ENCODE peak calls at places on chromosome 19, in seven cellular contexts. X is CD8-positive, alpha-beta memory T cell; R is bronchial epithelial cell; M is DND-41; H is heart right ventricle; E is fibroblast of lung; L is AG04450. Q is an unnamed sample. For H3K27me3, the result is how much of the 10 kb centered on the place peaks cover.

GRCh38 chr19:1286859-1287621 is 1.4 kb downstream of the EFNA2 start:
- DNase-seq in X (no peak), R (no peak), M (no peak), H (no peak), E (no peak), L (no peak), Q (no peak)

GRCh38 chr19:11324079-11324661 is 15.3 kb downstream of the RAB3D start:
- DNase-seq in X (no peak), R (peak), M (peak), H (peak), E (peak), L (peak), Q (peak)

GRCh38 chr19:42267644-42268141 is 1.4 kb upstream of the CIC start:
- DNase-seq in X (no peak), R (no peak), M (no peak), H (no peak), E (no peak), L (no peak), Q (no peak)

GRCh38 chr19:48780684-48781391 is 25.5 kb downstream of the FGF21 start:
- DNase-seq in X (no peak), R (peak), M (no peak), H (no peak), E (peak), L (no peak), Q (peak)

GRCh38 chr19:45901432-45901903 is 945 bp downstream of the MYPOP start:
- DNase-seq in X (peak), R (no peak), M (peak), H (peak), E (peak), L (no peak), Q (no peak)

GRCh38 chr19:35090795-35091214 is 24.8 kb upstream of the FXYD3 start:
- DNase-seq in X (no peak), R (no peak), M (no peak), H (no peak), E (no peak), L (no peak), Q (no peak)

GRCh38 chr19:42233106-42233505 is 9.3 kb downstream of the GSK3A start:
- DNase-seq in X (no peak), R (no peak), M (no peak), H (no peak), E (no peak), L (no peak), Q (peak)

GRCh38 chr19:38709119-38709518 is 35.2 kb downstream of the CAPN12 start:
- DNase-seq in X (no peak), R (no peak), M (no peak), H (no peak), E (no peak), L (no peak), Q (no peak)

GRCh38 chr19:18203408-18203862 is 407 bp downstream of the RAB3A start:
- DNase-seq in X (peak), R (no peak), M (peak), H (peak), E (no peak), L (no peak), Q (peak)

GRCh38 chr19:7787141-7787540 is 24.1 kb downstream of the CLEC4M start:
- DNase-seq in X (no peak), R (no peak), M (no peak), H (peak), E (no peak), L (no peak), Q (no peak)

GRCh38 chr19:1568320-1569019 is at the start of gene MEX3D:
- DNase-seq in X (peak), R (no peak), M (peak), H (peak), E (peak), L (no peak), Q (peak)

GRCh38 chr19:17522988-17523872 is 11.8 kb downstream of the PGLS start:
- DNase-seq in X (no peak), R (no peak), M (peak), H (peak), E (no peak), L (no peak), Q (no peak)

GRCh38 chr19:49339364-49340068 is 4.3 kb downstream of the CD37 start:
- DNase-seq in X (no peak), R (peak), M (no peak), H (peak), E (peak), L (peak), Q (no peak)

GRCh38 chr19:38047641-38048040 is 140.6 kb downstream of the SIPA1L3 start:
- DNase-seq in X (no peak), R (no peak), M (peak), H (no peak), E (no peak), L (no peak), Q (peak)

GRCh38 chr19:54570316-54570715 is 3.3 kb upstream of the LILRA2 start:
- DNase-seq in X (no peak), R (no peak), M (no peak), H (no peak), E (no peak), L (no peak), Q (no peak)

GRCh38 chr19:45630463-45630862 is 8.7 kb downstream of the EML2 start:
- DNase-seq in X (no peak), R (peak), M (no peak), H (no peak), E (peak), L (no peak), Q (no peak)

GRCh38 chr19:17205237-17206140 is 9.7 kb upstream of the USE1 start:
- DNase-seq in X (peak), R (peak), M (peak), H (peak), E (peak), L (no peak), Q (peak)

GRCh38 chr19:1081301-1082164 is 13.6 kb downstream of the POLR2E start:
- DNase-seq in X (no peak), R (no peak), M (no peak), H (peak), E (no peak), L (no peak), Q (no peak)

GRCh38 chr19:11452814-11453335 is 17.4 kb downstream of the PRKCSH start:
- DNase-seq in X (no peak), R (no peak), M (no peak), H (no peak), E (no peak), L (no peak), Q (no peak)

GRCh38 chr19:35341006-35341405 is 6.7 kb upstream of the FFAR1 start:
- DNase-seq in X (no peak), R (no peak), M (no peak), H (no peak), E (no peak), L (no peak), Q (no peak)

GRCh38 chr19:50465986-50466771 is 10.1 kb upstream of the EMC10 start:
- DNase-seq in X (no peak), R (no peak), M (no peak), H (no peak), E (no peak), L (no peak), Q (peak)

GRCh38 chr19:38617283-38617763 is 430 bp downstream of the MAP4K1 start:
- DNase-seq in X (no peak), R (no peak), M (peak), H (no peak), E (no peak), L (no peak), Q (no peak)

GRCh38 chr19:42475366-42475765 is 32.6 kb upstream of the CXCL17 start:
- DNase-seq in X (no peak), R (no peak), M (no peak), H (no peak), E (no peak), L (no peak), Q (no peak)

DNA sequence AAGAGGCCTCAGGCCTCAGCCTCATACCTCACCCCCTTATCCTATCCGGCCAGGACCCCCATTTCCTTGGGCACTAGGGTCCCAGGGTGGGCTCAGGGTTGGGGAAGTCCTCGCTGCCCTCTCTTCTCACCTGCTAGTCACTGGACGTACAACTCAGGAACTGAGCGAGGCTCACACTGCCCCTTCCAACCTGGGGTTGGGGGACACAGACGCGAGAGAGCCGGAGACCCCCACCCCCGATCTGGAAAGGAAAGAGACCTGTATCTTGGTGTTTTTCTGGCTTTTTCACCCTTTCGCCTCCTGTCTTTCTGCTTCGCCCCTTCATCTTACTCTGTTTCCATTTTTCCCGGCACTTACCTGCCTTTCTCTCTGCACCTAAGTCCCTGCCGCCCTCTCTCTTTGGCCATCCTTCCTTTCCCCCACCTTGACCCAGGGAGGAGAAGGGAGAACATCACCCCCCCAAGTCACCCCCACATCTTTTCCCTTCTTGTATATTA is 36.4 kb downstream of the ZSWIM4 start:
- DNase-seq in X (no peak), R (peak), M (no peak), H (no peak), E (no peak), L (no peak), Q (no peak)
- H3K27me3 ChIP-seq in X (under half), R (under half), M (under half), H (under half), E (under half), L (under half), Q (under half)

DNA sequence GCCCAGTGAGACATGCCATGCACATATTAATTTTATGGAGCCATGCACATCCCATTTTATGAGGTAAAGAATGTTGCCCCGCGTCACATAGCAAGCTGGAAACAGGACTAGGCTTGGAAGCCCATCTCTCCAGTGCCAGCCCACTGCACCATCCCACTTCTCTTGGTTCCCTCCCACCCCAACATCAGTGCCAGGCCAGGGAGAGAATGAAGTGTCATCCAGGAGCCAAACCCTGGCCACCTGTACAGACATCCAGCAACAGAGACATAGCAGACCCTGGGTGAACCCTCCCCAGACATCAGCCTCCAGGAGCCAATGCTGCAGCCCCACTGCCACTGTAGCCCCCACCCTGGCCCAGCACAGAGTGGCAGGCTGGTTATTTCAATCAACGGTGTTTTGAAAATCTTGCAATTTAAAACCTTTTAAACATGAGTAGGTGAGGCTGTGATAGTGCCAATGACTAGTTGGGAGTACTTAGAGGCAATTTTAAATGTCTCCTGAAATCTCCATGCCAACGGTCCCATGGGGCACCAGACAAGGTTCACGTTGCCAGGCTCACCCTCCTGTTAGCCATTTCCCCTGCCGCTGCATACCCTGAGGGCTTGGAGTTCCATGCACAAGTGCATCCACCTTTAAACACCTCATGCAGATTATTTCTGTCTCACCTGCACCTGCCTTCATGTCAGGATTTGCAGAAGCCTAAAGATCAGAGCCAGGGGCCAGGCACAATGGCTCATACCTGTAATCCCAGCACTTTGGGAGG is 34.7 kb downstream of the VSTM2B start:
- DNase-seq in X (no peak), R (no peak), M (no peak), H (no peak), E (no peak), L (no peak), Q (no peak)
- H3K4me3 ChIP-seq in X (no peak), R (no peak), M (no peak), H (no peak), E (no peak), L (no peak), Q (no peak)

DNA sequence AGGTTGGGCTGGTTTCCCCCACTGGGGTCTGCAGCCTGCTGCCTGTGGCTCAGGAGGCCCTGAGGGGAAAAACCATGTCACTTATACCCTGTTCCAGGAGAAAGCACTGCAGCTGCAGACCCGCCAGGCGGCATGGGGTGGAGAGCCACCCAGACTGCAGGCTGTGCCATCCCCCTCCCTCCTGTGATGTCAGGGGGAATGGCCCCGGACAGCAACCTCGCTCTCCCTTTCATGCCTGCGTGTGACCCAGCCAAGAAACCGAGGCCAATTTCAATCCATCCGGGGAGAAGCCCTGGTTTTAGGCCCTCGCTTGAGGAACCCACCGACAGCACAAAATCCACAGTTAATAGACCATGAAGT is 37.1 kb upstream of the MATK start:
- DNase-seq in X (no peak), R (no peak), M (no peak), H (no peak), E (no peak), L (no peak), Q (no peak)
- H3K27me3 ChIP-seq in X (under half), R (under half), M (under half), H (under half), E (under half), L (under half), Q (under half)

GRCh38 chr19:3448616-3449334 is 31.6 kb downstream of the SMIM24 start:
- DNase-seq in X (no peak), R (no peak), M (no peak), H (no peak), E (no peak), L (no peak), Q (no peak)
- H3K4me3 ChIP-seq in X (no peak), R (no peak), M (no peak), H (no peak), E (no peak), L (no peak), Q (no peak)

GRCh38 chr19:9995999-9996398 is 14.3 kb downstream of the COL5A3 start:
- DNase-seq in X (no peak), R (no peak), M (no peak), H (no peak), E (no peak), L (no peak), Q (no peak)

GRCh38 chr19:9996541-9996940 is 13.8 kb downstream of the COL5A3 start:
- DNase-seq in X (no peak), R (no peak), M (no peak), H (no peak), E (peak), L (no peak), Q (no peak)

GRCh38 chr19:10003271-10003670 is 7.0 kb downstream of the COL5A3 start:
- DNase-seq in X (no peak), R (no peak), M (no peak), H (no peak), E (no peak), L (no peak), Q (no peak)

GRCh38 chr19:10001899-10002298 is 8.4 kb downstream of the COL5A3 start:
- DNase-seq in X (no peak), R (no peak), M (no peak), H (peak), E (peak), L (no peak), Q (no peak)

DNA sequence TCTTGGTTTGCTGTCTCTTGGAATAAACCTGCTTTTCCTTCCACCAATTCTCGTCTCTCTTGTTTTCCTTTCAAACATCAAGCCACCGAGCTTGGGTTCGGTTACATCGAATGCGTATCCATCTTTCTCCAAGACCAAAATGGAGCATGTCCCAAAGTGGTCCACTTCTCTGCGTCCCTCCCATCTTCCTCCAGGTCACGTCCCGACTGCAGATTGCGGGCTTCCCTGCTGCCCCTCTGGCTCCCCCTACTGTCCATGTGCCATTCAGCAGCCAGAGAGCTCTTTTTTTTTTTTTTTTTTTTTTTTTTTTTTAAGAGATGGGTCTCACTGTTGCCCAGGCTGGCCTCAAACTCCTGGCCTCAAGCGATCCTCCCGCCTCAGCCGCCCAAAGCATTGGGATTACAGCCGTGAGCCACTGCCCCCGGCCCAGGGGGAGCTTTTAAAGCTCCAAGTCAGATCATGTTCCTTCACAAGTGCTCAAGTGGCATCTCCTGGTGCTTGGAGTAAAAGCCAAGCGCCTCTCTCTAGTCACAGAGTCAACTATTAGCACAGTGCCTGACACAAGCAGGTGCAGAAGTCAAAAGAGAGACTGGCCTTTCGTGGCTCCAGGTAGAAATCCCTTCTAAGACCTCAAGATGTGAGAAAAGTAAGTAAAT is 10.0 kb downstream of the COL5A3 start:
- DNase-seq in X (peak), R (peak), M (peak), H (peak), E (peak), L (no peak), Q (peak)
- H3K27me3 ChIP-seq in X (under half), R (under half), M (under half), H (under half), E (under half), L (under half), Q (under half)

DNA sequence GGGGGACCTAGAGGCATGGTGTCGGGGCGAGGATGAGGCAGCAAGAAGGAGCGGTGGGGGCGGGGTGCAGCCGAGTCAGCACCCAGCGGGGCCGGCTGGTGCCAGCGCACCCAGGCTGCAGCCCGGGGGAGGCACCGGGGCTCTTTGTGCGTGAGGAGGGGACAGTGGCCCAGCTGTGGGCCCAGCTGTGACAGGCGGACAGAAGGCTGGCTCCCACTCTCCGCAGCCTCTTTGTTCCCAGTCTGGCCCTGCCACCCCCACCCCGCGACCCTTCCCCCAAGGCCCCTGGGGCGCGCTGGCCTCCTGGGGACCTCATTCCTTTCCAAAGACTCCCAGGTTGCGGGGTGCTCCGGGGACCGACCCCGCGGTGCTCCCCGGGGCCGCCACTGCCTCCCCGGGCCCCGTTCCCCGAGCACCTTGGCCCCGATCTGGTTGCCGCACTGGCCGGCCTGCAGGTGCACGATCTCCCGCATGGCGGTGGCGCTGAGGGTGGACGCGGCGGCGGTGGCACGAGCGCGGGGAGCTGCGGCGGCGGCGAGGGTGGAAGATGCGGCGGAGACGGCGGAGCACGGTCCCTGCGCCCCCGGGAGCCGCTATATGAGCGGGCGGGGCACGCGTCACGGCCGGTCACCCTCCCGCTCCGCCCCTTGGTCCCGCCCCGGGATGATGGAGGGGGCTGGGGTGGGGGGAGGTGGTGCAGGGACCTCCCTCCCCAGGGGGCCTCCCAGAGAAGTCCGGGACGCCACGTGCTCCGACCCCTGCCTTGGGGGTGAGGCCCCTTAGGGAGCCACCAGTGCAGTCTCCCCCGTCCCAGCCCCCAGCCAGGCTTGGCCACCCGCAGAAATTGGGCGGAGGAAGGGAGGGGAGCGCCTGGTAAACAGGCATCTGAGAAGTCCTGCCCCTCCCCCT is at the start of gene TUBB4A:
- DNase-seq in X (no peak), R (no peak), M (peak), H (peak), E (no peak), L (no peak), Q (no peak)
- H3K4me3 ChIP-seq in X (peak), R (no peak), M (no peak), H (peak), E (no peak), L (no peak), Q (no peak)

GRCh38 chr19:28427256-28428083 is 785.5 kb downstream of the UQCRFS1 start:
- DNase-seq in X (no peak), R (no peak), M (no peak), H (no peak), E (no peak), L (no peak), Q (no peak)
- H3K27me3 ChIP-seq in X (under half), R (under half), M (under half), H (under half), E (under half), L (under half), Q (under half)